ENCODE peak calls at places on chromosomes 13 and 19, in seven cellular contexts. G is K562, I is IMR-90, S is HCT116, K is A549, O is H1, D is HepG2. H is an unnamed sample.

GRCh38 chr19:46718157-46718933 is 1.4 kb upstream of the PRKD2 start:
- DNase-seq in I (no peak), O (no peak), K (peak; percentile 63), G (no peak), D (no peak), S (no peak), H (peak; percentile 69)

GRCh38 chr19:51086153-51086850 is 3.6 kb upstream of the KLK14 start:
- DNase-seq in I (no peak), S (no peak), D (no peak), G (no peak), K (no peak), O (no peak), H (no peak)

GRCh38 chr19:4639531-4640246 is 373 bp downstream of the TNFAIP8L1 start:
- DNase-seq in I (no peak), D (peak; percentile 62), O (no peak), K (no peak), G (no peak), S (no peak), H (no peak)

GRCh38 chr19:18697680-18698079 is 14.2 kb downstream of the CRTC1 start:
- DNase-seq in G (peak; percentile 2), D (no peak), S (no peak), O (no peak), I (no peak), K (no peak), H (no peak)

GRCh38 chr19:19232231-19232630 is 20.5 kb downstream of the NCAN start:
- DNase-seq in I (no peak), K (no peak), D (no peak), O (no peak), G (no peak), S (no peak), H (no peak)

GRCh38 chr13:26628706-26629105 is 71.2 kb downstream of the WASF3 start:
- DNase-seq in I (peak; percentile 40), K (peak; percentile 14), G (no peak), O (no peak), S (no peak), D (peak; percentile 28), H (no peak)

GRCh38 chr19:2273356-2274184 is 8.4 kb downstream of the PEAK3 start:
- DNase-seq in D (peak; percentile 64), K (peak; percentile 86), O (peak; percentile 73), S (peak; percentile 59), I (peak; percentile 52), G (peak; percentile 76), H (peak; percentile 65)

GRCh38 chr19:36140289-36141038 is 598 bp downstream of the CAPNS1 start:
- DNase-seq in D (peak; percentile 53), O (no peak), G (peak; percentile 59), K (peak; percentile 89), I (peak; percentile 52), S (no peak), H (no peak)

GRCh38 chr19:14550201-14550754 is 20.9 kb downstream of the TECR start:
- DNase-seq in I (no peak), D (no peak), O (no peak), S (no peak), K (no peak), G (peak; percentile 62), H (no peak)

GRCh38 chr13:32650705-32651311 is 64.6 kb downstream of the PDS5B start:
- DNase-seq in O (no peak), D (peak; percentile 73), G (peak; percentile 25), K (peak; percentile 71), S (peak; percentile 43), I (peak; percentile 75), H (peak; percentile 30)

GRCh38 chr19:46784262-46785053 is 3.9 kb downstream of the SLC1A5 start:
- DNase-seq in D (peak; percentile 80), S (peak; percentile 71), I (peak; percentile 95), G (peak; percentile 67), O (no peak), K (peak; percentile 97), H (peak; percentile 62)

GRCh38 chr13:97214921-97215320 is 7.2 kb upstream of the MBNL2 start:
- DNase-seq in I (no peak), D (no peak), O (no peak), G (no peak), S (no peak), K (no peak), H (no peak)

GRCh38 chr19:16078759-16079707 is 2.7 kb downstream of the TPM4 start:
- DNase-seq in S (peak; percentile 67), O (no peak), I (peak; percentile 98), D (peak; percentile 79), G (peak; percentile 53), K (peak; percentile 85), H (peak; percentile 94)

GRCh38 chr19:5106971-5107370 is 138.1 kb downstream of the KDM4B start:
- DNase-seq in D (no peak), I (no peak), O (no peak), S (no peak), G (no peak), K (no peak), H (no peak)

GRCh38 chr13:99218969-99219368 is 18.3 kb downstream of the UBAC2 start:
- DNase-seq in K (no peak), O (no peak), S (no peak), I (no peak), D (no peak), G (no peak), H (peak; percentile 62)

GRCh38 chr13:98189841-98190505 is 12.9 kb upstream of the RNF113B start:
- DNase-seq in D (peak; percentile 25), S (no peak), O (no peak), I (no peak), K (no peak), G (no peak), H (no peak)

GRCh38 chr19:510606-511100 is 3.4 kb downstream of the TPGS1 start:
- DNase-seq in O (peak; percentile 88), K (peak; percentile 87), I (peak; percentile 81), D (peak; percentile 82), G (peak; percentile 71), S (peak; percentile 80), H (peak; percentile 57)

GRCh38 chr13:113322890-113323651 is 26.0 kb downstream of the LAMP1 start:
- DNase-seq in I (no peak), O (no peak), S (no peak), G (no peak), D (no peak), K (no peak), H (no peak)

GRCh38 chr13:93254775-93255174 is 28.2 kb downstream of the GPC6 start:
- DNase-seq in G (no peak), O (no peak), I (no peak), D (no peak), K (no peak), S (no peak), H (no peak)

GRCh38 chr13:112055032-112055416 is 11.9 kb upstream of the SOX1 start:
- DNase-seq in S (no peak), I (no peak), D (no peak), K (no peak), G (no peak), O (no peak), H (no peak)
- TF ChIP-seq CEBPB in S (no peak), I (no peak), D (no peak), K (no peak), G (no peak), O (no peak), H (no peak)

DNA sequence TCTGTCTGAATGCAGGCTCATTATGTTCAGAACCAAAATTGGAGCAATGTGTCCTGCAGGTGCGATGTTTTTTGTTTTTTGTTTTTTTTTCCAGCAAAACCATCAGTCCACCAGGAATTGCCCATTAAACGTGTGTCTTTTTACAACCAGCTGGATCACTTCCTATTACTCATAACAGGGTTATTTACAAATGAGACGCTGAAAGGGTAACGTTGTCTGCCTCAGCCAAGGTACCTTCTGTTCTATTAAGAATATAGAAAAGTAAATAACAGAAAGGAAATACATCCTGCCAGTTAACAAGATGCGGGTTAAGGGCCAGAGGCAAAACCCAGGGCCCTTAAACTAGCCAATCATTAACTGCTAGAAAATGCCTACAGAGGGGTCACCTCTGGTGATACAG is 590.4 kb downstream of the TBC1D4 start:
- DNase-seq in D (no peak), K (peak; percentile 60), I (peak; percentile 29), S (no peak), G (no peak), O (no peak), H (no peak)
- TF ChIP-seq CEBPB in D (no peak), K (no peak), I (no peak), S (no peak), G (no peak), O (no peak), H (no peak)

GRCh38 chr19:3496392-3497273 is 3.8 kb downstream of the DOHH start:
- DNase-seq in G (no peak), S (no peak), O (no peak), I (no peak), D (no peak), K (no peak), H (no peak)

GRCh38 chr19:3494051-3494450 is 6.4 kb downstream of the DOHH start:
- DNase-seq in S (no peak), K (no peak), D (no peak), O (no peak), I (no peak), G (peak; percentile 89), H (no peak)

GRCh38 chr19:3492919-3493318 is 7.6 kb downstream of the DOHH start:
- DNase-seq in I (no peak), D (no peak), G (no peak), S (no peak), O (no peak), K (no peak), H (no peak)

GRCh38 chr19:3493651-3494050 is 6.8 kb downstream of the DOHH start:
- DNase-seq in I (no peak), K (no peak), G (peak; percentile 31), S (no peak), O (no peak), D (no peak), H (no peak)

GRCh38 chr19:3494559-3494958 is 5.9 kb downstream of the DOHH start:
- DNase-seq in O (no peak), S (no peak), I (no peak), K (no peak), D (no peak), G (no peak), H (no peak)
- TF ChIP-seq CEBPB in O (no peak), S (no peak), I (no peak), K (no peak), D (no peak), G (no peak), H (no peak)

GRCh38 chr13:43472344-43472743 is 314.4 kb downstream of the ENOX1 start:
- DNase-seq in O (no peak), D (no peak), I (no peak), K (no peak), S (no peak), G (no peak), H (no peak)
- TF ChIP-seq CEBPB in O (no peak), D (no peak), I (no peak), K (no peak), S (no peak), G (no peak), H (no peak)

DNA sequence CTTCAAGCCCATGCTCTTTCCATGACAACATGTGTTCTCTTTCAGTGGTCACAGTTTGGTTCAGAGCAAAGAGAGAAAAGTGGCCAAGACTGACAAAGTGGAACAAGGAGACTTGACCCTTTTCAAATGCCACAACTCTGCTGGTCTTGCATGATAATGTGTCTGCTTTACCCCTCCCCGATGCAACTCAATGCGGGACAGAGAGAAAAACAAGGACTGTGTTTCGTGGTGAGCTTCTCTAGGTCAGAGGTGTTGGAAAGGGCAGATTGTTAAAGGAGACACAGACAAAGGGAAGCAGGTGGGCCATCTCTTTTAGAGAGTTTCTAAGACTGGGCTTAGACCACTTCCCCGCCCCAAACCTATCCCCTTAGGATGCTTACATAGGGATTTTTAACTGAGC is 61.6 kb upstream of the SERTM1 start:
- DNase-seq in S (no peak), D (no peak), K (no peak), I (no peak), O (no peak), G (no peak), H (no peak)
- TF ChIP-seq CEBPB in S (no peak), D (no peak), K (no peak), I (no peak), O (no peak), G (no peak), H (no peak)

H was measured in GM12878.